ENCODE peak calls at places on chromosomes 6 and 20, in four cellular contexts. V is A549; N is IMR-90; E is CD8-positive, alpha-beta T cell. Z is an unnamed sample.

GRCh38 chr6:29414588-29414987 is at the start of gene OR12D1:
- DNase-seq in V (no peak), N (no peak), E (no peak), Z (no peak)

GRCh38 chr6:136962661-136963060 is 40.6 kb downstream of the SLC35D3 start:
- DNase-seq in V (no peak), N (no peak), E (no peak), Z (peak)

GRCh38 chr20:2692886-2693285 is 306 bp downstream of the EBF4 start:
- DNase-seq in V (no peak), N (no peak), E (no peak), Z (no peak)

GRCh38 chr6:28922841-28923317 is 906 bp downstream of the TRIM27 start:
- DNase-seq in V (peak), N (peak), E (no peak), Z (peak)

GRCh38 chr6:14634072-14634471 is 516.5 kb downstream of the CD83 start:
- DNase-seq in V (no peak), N (no peak), E (peak), Z (no peak)

GRCh38 chr6:143536866-143537691 is 25.6 kb upstream of the FUCA2 start:
- DNase-seq in V (peak), N (peak), E (peak), Z (peak)

GRCh38 chr6:135642912-135643311 is 145.4 kb upstream of the AHI1 start:
- DNase-seq in V (no peak), N (no peak), E (no peak), Z (no peak)

GRCh38 chr20:57514273-57514751 is 10.6 kb downstream of the CTCFL start:
- DNase-seq in V (peak), N (peak), E (peak), Z (peak)

GRCh38 chr6:168007592-168008338 is 10.3 kb downstream of the KIF25 start:
- DNase-seq in V (peak), N (peak), E (no peak), Z (no peak)

GRCh38 chr20:50055524-50056083 is 57.3 kb downstream of the UBE2V1 start:
- DNase-seq in V (no peak), N (no peak), E (no peak), Z (no peak)

GRCh38 chr20:50056408-50056926 is 56.5 kb downstream of the UBE2V1 start:
- DNase-seq in V (no peak), N (no peak), E (no peak), Z (no peak)

GRCh38 chr20:50058646-50059398 is 54.1 kb downstream of the UBE2V1 start:
- DNase-seq in V (no peak), N (no peak), E (no peak), Z (no peak)

GRCh38 chr20:50056951-50057403 is 56.0 kb downstream of the UBE2V1 start:
- DNase-seq in V (no peak), N (no peak), E (no peak), Z (no peak)

DNA sequence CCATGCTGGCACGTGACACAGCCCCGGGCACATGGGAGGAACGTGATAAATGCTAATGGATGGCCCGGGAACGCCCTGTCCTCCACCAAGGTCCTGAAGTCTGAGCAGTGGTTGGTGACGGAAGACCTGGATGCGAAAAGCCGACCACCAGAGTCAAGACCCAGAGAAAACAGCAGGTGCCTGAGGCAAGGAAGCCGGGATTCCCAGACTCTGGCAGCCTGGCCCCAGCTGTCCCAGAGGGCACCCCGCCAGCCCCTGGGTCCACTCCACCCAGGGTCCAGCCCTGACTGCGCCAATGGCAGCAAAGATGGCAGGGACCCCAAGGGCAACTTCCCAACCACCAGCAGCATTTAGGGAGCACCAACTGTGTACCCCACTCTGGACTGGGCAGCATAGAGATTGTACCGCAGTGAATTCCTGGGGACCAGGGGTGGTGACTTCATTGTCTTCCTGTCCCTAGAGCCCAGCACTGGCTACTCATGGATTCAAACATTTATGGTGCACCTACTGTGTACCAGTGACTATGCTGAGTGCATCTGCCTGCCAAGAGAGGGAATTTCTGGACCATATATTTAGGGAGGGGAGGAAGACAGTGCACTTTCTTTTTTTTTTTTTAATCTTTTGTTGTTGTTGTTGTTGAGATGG is 55.4 kb downstream of the UBE2V1 start:
- DNase-seq in V (no peak), N (no peak), E (no peak), Z (no peak)
- H3K27ac ChIP-seq in V (no peak), N (no peak), E (no peak), Z (no peak)

GRCh38 chr20:53865905-53866786 is 204.2 kb downstream of the BCAS1 start:
- DNase-seq in V (peak), N (peak), E (no peak), Z (peak)
- H3K27ac ChIP-seq in V (peak), N (peak), E (peak), Z (peak)

DNA sequence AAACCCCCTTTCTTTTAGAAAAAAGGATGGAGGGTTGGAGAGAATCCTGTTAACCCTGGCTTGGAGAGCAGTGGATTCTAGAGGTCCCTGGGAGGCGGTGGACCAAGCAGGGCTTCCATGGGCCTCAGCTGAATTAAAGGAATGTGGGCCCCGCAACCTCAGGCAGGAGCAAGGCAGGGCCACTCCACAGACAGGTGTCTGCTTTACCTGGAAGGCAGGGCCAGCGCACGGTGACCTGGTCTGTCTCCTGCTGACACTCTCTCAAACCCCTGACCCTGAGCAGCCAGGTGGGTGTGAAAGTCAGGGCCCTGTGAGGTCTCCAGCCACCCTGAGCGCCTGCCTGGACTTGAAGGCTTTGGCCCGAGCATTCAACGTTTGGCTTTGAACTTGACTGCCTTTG is 96.6 kb downstream of the TMEM170B start:
- DNase-seq in V (no peak), N (no peak), E (no peak), Z (no peak)
- H3K27ac ChIP-seq in V (peak), N (no peak), E (no peak), Z (no peak)

DNA sequence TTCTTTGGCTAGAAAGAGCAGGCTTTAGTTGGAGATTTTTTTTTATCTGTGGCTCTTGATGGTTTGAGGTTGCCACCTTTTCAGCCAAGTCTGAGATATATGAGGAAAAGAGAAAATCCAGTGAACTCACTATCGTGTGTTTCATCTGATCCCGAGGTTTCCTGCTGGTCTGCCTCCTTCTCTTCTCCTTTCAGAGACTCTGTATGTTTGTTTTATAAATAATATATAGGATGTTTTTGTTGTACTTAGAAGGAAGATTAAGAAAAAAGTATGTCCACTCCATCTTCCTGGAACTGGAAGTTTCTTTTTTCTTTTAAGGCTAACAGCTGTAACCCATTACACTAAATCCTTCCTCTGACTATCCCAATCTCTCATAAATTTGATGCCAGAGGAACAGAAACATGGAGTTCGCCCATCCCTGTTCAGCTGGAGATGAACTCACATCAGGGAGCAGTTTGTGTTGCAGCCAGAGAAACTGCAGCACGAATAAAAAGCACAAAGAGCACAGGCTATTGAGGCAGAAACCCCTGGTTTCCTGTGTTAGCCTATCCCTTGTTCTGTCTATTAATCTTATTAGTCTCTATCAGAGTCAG is 20.7 kb downstream of the RIPK1 start:
- DNase-seq in V (no peak), N (peak), E (no peak), Z (no peak)
- H3K27ac ChIP-seq in V (no peak), N (peak), E (no peak), Z (peak)

DNA sequence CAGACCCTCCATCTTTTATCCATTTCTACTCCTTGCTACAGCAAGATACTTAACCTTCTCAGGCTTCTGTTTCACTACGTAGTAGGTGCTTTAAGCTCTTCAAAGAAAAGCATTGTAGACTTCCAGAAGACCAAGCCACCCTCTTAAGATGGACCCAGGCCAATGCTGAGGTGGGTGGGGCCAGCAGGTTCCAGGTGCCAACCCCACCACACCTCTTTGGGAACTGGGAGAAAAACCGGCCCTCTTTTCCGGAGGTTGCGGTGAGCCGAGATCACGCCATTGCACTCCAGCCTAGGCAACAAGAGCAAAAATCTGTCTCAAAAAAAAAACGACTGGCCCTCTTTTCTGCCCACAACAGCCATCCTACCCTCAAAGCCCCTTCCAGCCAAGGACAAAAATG is 10.6 kb upstream of the HMGA1 start:
- DNase-seq in V (no peak), N (no peak), E (no peak), Z (no peak)
- H3K27ac ChIP-seq in V (no peak), N (no peak), E (no peak), Z (no peak)

GRCh38 chr6:125190667-125191066 is 37.1 kb downstream of the TPD52L1 start:
- DNase-seq in V (no peak), N (no peak), E (no peak), Z (no peak)
- H3K27ac ChIP-seq in V (peak), N (no peak), E (no peak), Z (no peak)

GRCh38 chr20:55592866-55593265 is 412.5 kb downstream of the CBLN4 start:
- DNase-seq in V (no peak), N (no peak), E (no peak), Z (no peak)
- H3K27ac ChIP-seq in V (no peak), N (no peak), E (no peak), Z (no peak)

DNA sequence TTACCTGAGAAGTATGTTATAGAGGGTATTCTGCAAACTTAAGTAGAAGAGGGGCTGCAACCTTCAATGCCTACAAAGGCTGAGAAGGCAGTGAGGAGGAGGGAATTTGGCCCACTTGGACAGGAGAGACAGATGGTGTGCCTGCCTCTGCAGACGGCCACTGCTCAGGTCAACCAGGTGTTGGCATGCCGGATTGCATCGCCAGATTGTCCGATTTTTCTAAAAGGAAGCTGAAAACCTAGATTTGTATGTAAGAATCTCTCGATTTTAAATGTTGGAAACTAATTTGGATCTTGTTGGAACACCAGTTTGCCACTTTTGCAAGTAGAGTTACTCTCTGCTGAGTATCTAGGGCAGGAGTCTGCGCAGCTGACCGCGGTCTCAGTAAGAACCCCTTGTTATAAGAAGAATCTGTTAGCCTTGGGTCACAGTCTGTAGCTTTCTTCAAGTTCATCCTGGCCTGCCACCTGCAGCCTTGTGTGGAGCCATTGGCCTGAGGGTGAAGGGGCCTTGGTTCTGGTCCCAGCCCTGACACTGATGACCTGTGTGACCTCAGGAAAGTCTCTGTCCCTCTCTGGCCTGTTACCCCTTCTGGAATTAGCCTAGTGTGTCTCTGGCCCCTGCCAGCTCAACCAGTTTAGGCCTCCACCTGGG is 54.4 kb downstream of the TGM2 start:
- DNase-seq in V (no peak), N (no peak), E (no peak), Z (no peak)
- H3K27ac ChIP-seq in V (peak), N (peak), E (no peak), Z (peak)

Z was measured in transverse colon.